ENCODE peak calls at places on chromosomes 11 and 22, in five cellular contexts. One of them, this sample, is unnamed.
A peak's percentile ranks its signal among the peaks of the same experiment; 100 is the strongest.

GRCh38 chr11:84558085-84558905 is 1068.8 kb downstream of the DLG2 start:
- DNase-seq in fibroblast of mammary gland: peak; percentile 66
- DNase-seq in fibroblast of pulmonary artery: peak; percentile 66
- DNase-seq in colonic mucosa: peak; percentile 34
- DNase-seq in bronchial epithelial cell: peak; percentile 47
- DNase-seq in this sample: peak; percentile 63

GRCh38 chr22:17964647-17965046 is 59.7 kb downstream of the MICAL3 start:
- DNase-seq in fibroblast of mammary gland: no peak
- DNase-seq in fibroblast of pulmonary artery: no peak
- DNase-seq in colonic mucosa: no peak
- DNase-seq in bronchial epithelial cell: no peak
- DNase-seq in this sample: no peak

GRCh38 chr22:30838111-30838510 is 130.5 kb downstream of the MORC2 start:
- DNase-seq in fibroblast of mammary gland: peak; percentile 38
- DNase-seq in fibroblast of pulmonary artery: peak; percentile 24
- DNase-seq in colonic mucosa: no peak
- DNase-seq in bronchial epithelial cell: peak; percentile 47
- DNase-seq in this sample: peak; percentile 50

GRCh38 chr22:33409134-33409533 is 351.0 kb upstream of the SYN3 start:
- DNase-seq in fibroblast of mammary gland: no peak
- DNase-seq in fibroblast of pulmonary artery: no peak
- DNase-seq in colonic mucosa: no peak
- DNase-seq in bronchial epithelial cell: no peak
- DNase-seq in this sample: no peak

GRCh38 chr22:41365425-41365824 is 16.3 kb upstream of the TEF start:
- DNase-seq in fibroblast of mammary gland: no peak
- DNase-seq in fibroblast of pulmonary artery: no peak
- DNase-seq in colonic mucosa: no peak
- DNase-seq in bronchial epithelial cell: no peak
- DNase-seq in this sample: no peak

GRCh38 chr11:64447717-64448598 is 89.0 kb downstream of the RPS6KA4 start:
- DNase-seq in fibroblast of mammary gland: no peak
- DNase-seq in fibroblast of pulmonary artery: peak; percentile 7
- DNase-seq in colonic mucosa: peak; percentile 38
- DNase-seq in bronchial epithelial cell: no peak
- DNase-seq in this sample: no peak

GRCh38 chr11:131385763-131386394 is 15.5 kb downstream of the NTM start:
- DNase-seq in fibroblast of mammary gland: no peak
- DNase-seq in fibroblast of pulmonary artery: no peak
- DNase-seq in colonic mucosa: no peak
- DNase-seq in bronchial epithelial cell: no peak
- DNase-seq in this sample: no peak

GRCh38 chr11:46865340-46865739 is 19.3 kb upstream of the CKAP5 start:
- DNase-seq in fibroblast of mammary gland: peak; percentile 73
- DNase-seq in fibroblast of pulmonary artery: peak; percentile 81
- DNase-seq in colonic mucosa: no peak
- DNase-seq in bronchial epithelial cell: peak; percentile 19
- DNase-seq in this sample: peak; percentile 7

GRCh38 chr11:47464479-47464878 is 15.5 kb upstream of the RAPSN start:
- DNase-seq in fibroblast of mammary gland: peak; percentile 55
- DNase-seq in fibroblast of pulmonary artery: no peak
- DNase-seq in colonic mucosa: no peak
- DNase-seq in bronchial epithelial cell: no peak
- DNase-seq in this sample: no peak

GRCh38 chr22:38788417-38788816 is 5.5 kb downstream of the DNAL4 start:
- DNase-seq in fibroblast of mammary gland: peak; percentile 92
- DNase-seq in fibroblast of pulmonary artery: peak; percentile 97
- DNase-seq in colonic mucosa: peak; percentile 26
- DNase-seq in bronchial epithelial cell: peak; percentile 64
- DNase-seq in this sample: peak; percentile 62

GRCh38 chr11:119741369-119742262 is 12.6 kb upstream of the NECTIN1 start:
- DNase-seq in fibroblast of mammary gland: no peak
- DNase-seq in fibroblast of pulmonary artery: peak; percentile 27
- DNase-seq in colonic mucosa: peak; percentile 82
- DNase-seq in bronchial epithelial cell: no peak
- DNase-seq in this sample: peak; percentile 37

GRCh38 chr11:19838994-19839768 is 126.5 kb downstream of the NAV2 start:
- DNase-seq in fibroblast of mammary gland: peak; percentile 28
- DNase-seq in fibroblast of pulmonary artery: no peak
- DNase-seq in colonic mucosa: no peak
- DNase-seq in bronchial epithelial cell: no peak
- DNase-seq in this sample: no peak

DNA sequence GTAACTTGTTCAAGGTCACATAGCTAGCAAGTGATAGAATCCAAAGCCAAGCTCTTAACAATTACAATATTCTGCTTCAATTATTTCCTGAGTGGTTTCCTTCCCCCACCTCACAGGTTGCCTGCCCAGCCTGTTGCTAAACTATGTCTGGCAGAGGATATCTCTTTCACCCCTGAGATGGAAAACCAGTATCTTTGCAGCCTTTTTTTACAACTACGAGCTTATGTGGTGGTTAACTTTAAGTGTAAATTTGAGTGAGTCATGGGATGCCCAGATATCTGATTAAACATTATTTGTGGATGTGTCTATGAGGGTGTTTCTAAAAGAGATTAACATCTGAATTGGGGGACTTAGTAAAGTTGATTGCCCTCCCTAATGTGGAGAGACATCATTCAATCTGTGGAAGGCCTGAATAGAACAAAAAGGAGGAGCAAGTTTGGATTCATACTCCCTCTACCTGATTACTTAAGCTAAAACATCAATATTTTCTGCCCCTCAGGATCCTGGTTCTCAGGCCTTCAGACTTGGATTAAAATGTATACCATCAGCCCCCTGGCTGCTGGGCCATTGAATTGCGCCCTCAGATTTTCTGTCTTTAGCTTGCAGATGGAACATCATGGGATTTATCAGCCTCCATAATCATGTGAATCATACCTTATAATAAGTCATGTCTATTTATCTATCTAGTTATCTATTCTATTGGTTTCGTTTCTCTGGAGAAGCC is 911.9 kb downstream of the METTL15 start:
- DNase-seq in fibroblast of mammary gland: peak; percentile 30
- DNase-seq in fibroblast of pulmonary artery: peak; percentile 68
- DNase-seq in colonic mucosa: no peak
- DNase-seq in bronchial epithelial cell: peak; percentile 50
- DNase-seq in this sample: peak; percentile 44
- TF ChIP-seq CTCF in fibroblast of mammary gland: peak; percentile 38
- TF ChIP-seq CTCF in fibroblast of pulmonary artery: peak; percentile 63
- TF ChIP-seq CTCF in colonic mucosa: no peak
- TF ChIP-seq CTCF in bronchial epithelial cell: peak; percentile 49
- TF ChIP-seq CTCF in this sample: peak; percentile 65

DNA sequence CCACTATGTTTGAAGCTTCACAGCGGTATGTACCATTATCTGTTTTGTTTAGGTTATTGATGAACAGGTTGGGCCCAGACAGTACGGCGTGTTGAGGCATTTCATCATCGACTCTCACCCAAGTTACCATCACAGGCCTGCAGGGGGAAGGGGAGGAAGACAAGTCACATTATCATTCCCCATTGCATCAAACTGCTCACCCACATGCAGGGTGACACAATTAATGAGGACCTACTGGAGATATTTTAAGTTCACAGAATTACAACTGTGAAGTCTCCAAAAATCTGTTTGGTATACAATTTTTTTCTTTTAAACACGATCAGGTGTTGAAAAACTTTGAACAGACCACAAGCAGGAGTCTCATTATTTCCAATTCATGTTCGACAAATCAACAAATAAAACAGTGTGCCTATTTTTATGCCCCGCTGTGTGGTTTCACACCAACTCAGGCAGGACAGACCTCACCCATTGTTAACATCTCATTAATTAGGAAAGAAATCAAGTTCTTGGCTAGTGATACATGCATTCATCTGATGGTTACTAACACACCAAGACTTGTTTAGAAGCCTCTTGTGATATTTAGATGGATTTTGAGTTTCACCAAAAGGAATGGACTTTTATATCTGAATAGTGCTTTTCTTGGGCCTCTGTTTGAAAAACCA is 289.4 kb downstream of the CADM1 start:
- DNase-seq in fibroblast of mammary gland: no peak
- DNase-seq in fibroblast of pulmonary artery: no peak
- DNase-seq in colonic mucosa: no peak
- DNase-seq in bronchial epithelial cell: no peak
- DNase-seq in this sample: no peak
- H3K4me3 ChIP-seq in fibroblast of mammary gland: no peak overlapping the region
- H3K4me3 ChIP-seq in fibroblast of pulmonary artery: no peak overlapping the region
- H3K4me3 ChIP-seq in colonic mucosa: no peak overlapping the region
- H3K4me3 ChIP-seq in bronchial epithelial cell: no peak overlapping the region
- H3K4me3 ChIP-seq in this sample: no peak overlapping the region

GRCh38 chr11:12088047-12088481 is 22.3 kb upstream of the MICAL2 start:
- DNase-seq in fibroblast of mammary gland: peak; percentile 82
- DNase-seq in fibroblast of pulmonary artery: peak; percentile 68
- DNase-seq in colonic mucosa: peak; percentile 82
- DNase-seq in bronchial epithelial cell: peak; percentile 82
- DNase-seq in this sample: peak; percentile 88
- TF ChIP-seq CTCF in fibroblast of mammary gland: peak; percentile 20
- TF ChIP-seq CTCF in fibroblast of pulmonary artery: peak; percentile 43
- TF ChIP-seq CTCF in colonic mucosa: no peak
- TF ChIP-seq CTCF in bronchial epithelial cell: peak; percentile 45
- TF ChIP-seq CTCF in this sample: peak; percentile 57

DNA sequence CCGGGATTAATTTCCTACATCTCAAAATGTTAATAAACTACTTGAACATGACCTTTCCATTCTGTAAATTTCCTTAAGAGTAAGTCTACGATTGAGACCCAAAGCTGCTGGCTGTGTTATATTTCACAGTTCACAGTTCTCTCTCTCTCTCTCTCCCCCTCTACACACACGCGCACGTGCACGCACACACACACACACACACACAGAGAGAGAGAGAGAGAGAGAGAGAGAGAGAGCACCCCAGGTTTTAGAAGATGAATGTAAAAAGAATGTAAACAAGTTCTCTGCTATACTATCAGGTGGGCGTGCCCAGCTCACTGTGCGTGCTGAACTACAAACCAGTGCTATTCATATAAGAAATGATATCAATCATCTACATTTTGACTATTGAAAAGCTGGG is 3.3 kb downstream of the BDNF start:
- DNase-seq in fibroblast of mammary gland: no peak
- DNase-seq in fibroblast of pulmonary artery: no peak
- DNase-seq in colonic mucosa: no peak
- DNase-seq in bronchial epithelial cell: peak; percentile 29
- DNase-seq in this sample: peak; percentile 49
- H3K4me3 ChIP-seq in fibroblast of mammary gland: no peak overlapping the region
- H3K4me3 ChIP-seq in fibroblast of pulmonary artery: peak overlapping the region; percentile 2
- H3K4me3 ChIP-seq in colonic mucosa: no peak overlapping the region
- H3K4me3 ChIP-seq in bronchial epithelial cell: no peak overlapping the region
- H3K4me3 ChIP-seq in this sample: no peak overlapping the region

GRCh38 chr11:95435628-95436353 is 204.8 kb upstream of the SESN3 start:
- DNase-seq in fibroblast of mammary gland: no peak
- DNase-seq in fibroblast of pulmonary artery: no peak
- DNase-seq in colonic mucosa: no peak
- DNase-seq in bronchial epithelial cell: peak; percentile 12
- DNase-seq in this sample: no peak
- TF ChIP-seq CTCF in fibroblast of mammary gland: no peak
- TF ChIP-seq CTCF in fibroblast of pulmonary artery: no peak
- TF ChIP-seq CTCF in colonic mucosa: no peak
- TF ChIP-seq CTCF in bronchial epithelial cell: no peak
- TF ChIP-seq CTCF in this sample: no peak

GRCh38 chr11:33655842-33656600 is 44.6 kb downstream of the C11orf91 start:
- DNase-seq in fibroblast of mammary gland: no peak
- DNase-seq in fibroblast of pulmonary artery: no peak
- DNase-seq in colonic mucosa: no peak
- DNase-seq in bronchial epithelial cell: peak; percentile 83
- DNase-seq in this sample: peak; percentile 87
- H3K4me3 ChIP-seq in fibroblast of mammary gland: no peak overlapping the region
- H3K4me3 ChIP-seq in fibroblast of pulmonary artery: no peak overlapping the region
- H3K4me3 ChIP-seq in colonic mucosa: no peak overlapping the region
- H3K4me3 ChIP-seq in bronchial epithelial cell: no peak overlapping the region
- H3K4me3 ChIP-seq in this sample: no peak overlapping the region

GRCh38 chr11:127490896-127491295 is 490.3 kb upstream of the KIRREL3 start:
- DNase-seq in fibroblast of mammary gland: no peak
- DNase-seq in fibroblast of pulmonary artery: no peak
- DNase-seq in colonic mucosa: no peak
- DNase-seq in bronchial epithelial cell: no peak
- DNase-seq in this sample: no peak

GRCh38 chr11:127492025-127492424 is 491.5 kb upstream of the KIRREL3 start:
- DNase-seq in fibroblast of mammary gland: no peak
- DNase-seq in fibroblast of pulmonary artery: peak; percentile 2
- DNase-seq in colonic mucosa: no peak
- DNase-seq in bronchial epithelial cell: no peak
- DNase-seq in this sample: no peak

GRCh38 chr11:127496165-127496564 is 495.6 kb upstream of the KIRREL3 start:
- DNase-seq in fibroblast of mammary gland: no peak
- DNase-seq in fibroblast of pulmonary artery: no peak
- DNase-seq in colonic mucosa: no peak
- DNase-seq in bronchial epithelial cell: no peak
- DNase-seq in this sample: no peak

GRCh38 chr11:127491589-127491988 is 491.0 kb upstream of the KIRREL3 start:
- DNase-seq in fibroblast of mammary gland: no peak
- DNase-seq in fibroblast of pulmonary artery: no peak
- DNase-seq in colonic mucosa: no peak
- DNase-seq in bronchial epithelial cell: no peak
- DNase-seq in this sample: no peak

GRCh38 chr11:127493330-127493729 is 492.8 kb upstream of the KIRREL3 start:
- DNase-seq in fibroblast of mammary gland: no peak
- DNase-seq in fibroblast of pulmonary artery: no peak
- DNase-seq in colonic mucosa: no peak
- DNase-seq in bronchial epithelial cell: peak; percentile 6
- DNase-seq in this sample: peak; percentile 22
- TF ChIP-seq CTCF in fibroblast of mammary gland: peak; percentile 11
- TF ChIP-seq CTCF in fibroblast of pulmonary artery: peak; percentile 10
- TF ChIP-seq CTCF in colonic mucosa: peak; percentile 10
- TF ChIP-seq CTCF in bronchial epithelial cell: no peak
- TF ChIP-seq CTCF in this sample: peak; percentile 45

GRCh38 chr11:953513-953912 is 27.8 kb downstream of the AP2A2 start:
- DNase-seq in fibroblast of mammary gland: no peak
- DNase-seq in fibroblast of pulmonary artery: no peak
- DNase-seq in colonic mucosa: no peak
- DNase-seq in bronchial epithelial cell: no peak
- DNase-seq in this sample: no peak
- H3K4me3 ChIP-seq in fibroblast of mammary gland: no peak overlapping the region
- H3K4me3 ChIP-seq in fibroblast of pulmonary artery: no peak overlapping the region
- H3K4me3 ChIP-seq in colonic mucosa: no peak overlapping the region
- H3K4me3 ChIP-seq in bronchial epithelial cell: no peak overlapping the region
- H3K4me3 ChIP-seq in this sample: no peak overlapping the region

GRCh38 chr11:11338304-11338703 is 14.7 kb downstream of the CSNK2A3 start:
- DNase-seq in fibroblast of mammary gland: no peak
- DNase-seq in fibroblast of pulmonary artery: no peak
- DNase-seq in colonic mucosa: no peak
- DNase-seq in bronchial epithelial cell: no peak
- DNase-seq in this sample: no peak

GRCh38 chr11:11336664-11337063 is 16.4 kb downstream of the CSNK2A3 start:
- DNase-seq in fibroblast of mammary gland: no peak
- DNase-seq in fibroblast of pulmonary artery: no peak
- DNase-seq in colonic mucosa: no peak
- DNase-seq in bronchial epithelial cell: no peak
- DNase-seq in this sample: no peak

GRCh38 chr11:11334607-11335006 is 18.4 kb downstream of the CSNK2A3 start:
- DNase-seq in fibroblast of mammary gland: no peak
- DNase-seq in fibroblast of pulmonary artery: no peak
- DNase-seq in colonic mucosa: no peak
- DNase-seq in bronchial epithelial cell: no peak
- DNase-seq in this sample: no peak

GRCh38 chr11:11332141-11332710 is 20.8 kb downstream of the CSNK2A3 start:
- DNase-seq in fibroblast of mammary gland: no peak
- DNase-seq in fibroblast of pulmonary artery: no peak
- DNase-seq in colonic mucosa: no peak
- DNase-seq in bronchial epithelial cell: peak; percentile 29
- DNase-seq in this sample: peak; percentile 59

DNA sequence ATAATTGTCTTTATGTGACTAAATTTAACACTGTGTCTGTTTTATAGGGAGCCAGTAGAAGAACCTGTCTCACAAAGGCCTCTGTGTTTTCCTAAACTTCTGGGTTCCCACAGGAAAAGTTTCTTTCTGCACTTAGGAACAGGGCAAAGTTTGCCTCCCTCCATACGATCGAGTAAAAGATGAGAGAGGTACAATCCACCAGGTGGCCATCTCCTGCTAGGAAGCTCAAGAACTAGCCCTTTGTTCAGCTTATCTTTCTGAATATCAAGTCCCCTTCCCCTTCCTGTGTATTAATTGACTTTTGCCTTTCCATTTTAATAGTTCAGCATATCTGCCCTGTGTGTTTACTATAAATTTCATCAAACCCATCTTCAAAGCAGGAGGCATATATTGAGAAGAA is 18.0 kb downstream of the CSNK2A3 start:
- DNase-seq in fibroblast of mammary gland: no peak
- DNase-seq in fibroblast of pulmonary artery: no peak
- DNase-seq in colonic mucosa: no peak
- DNase-seq in bronchial epithelial cell: no peak
- DNase-seq in this sample: no peak
- TF ChIP-seq CTCF in fibroblast of mammary gland: no peak
- TF ChIP-seq CTCF in fibroblast of pulmonary artery: no peak
- TF ChIP-seq CTCF in colonic mucosa: no peak
- TF ChIP-seq CTCF in bronchial epithelial cell: no peak
- TF ChIP-seq CTCF in this sample: no peak